ENCODE peak calls at places on chromosome 17, in ten cellular contexts. Q, D, A, E, N, Z, U, C, L and Y are unnamed samples.

GRCh38 chr17:67053438-67054000 is 9.2 kb downstream of the CACNG1 start:
- DNase-seq in Q (no peak), D (no peak), A (no peak), E (no peak), N (no peak), Z (no peak), U (no peak), C (no peak), L (no peak), Y (no peak)

GRCh38 chr17:45775148-45775547 is 9.0 kb upstream of the CRHR1 start:
- DNase-seq in Q (no peak), D (no peak), A (no peak), E (no peak), N (no peak), Z (no peak), U (no peak), C (no peak), L (no peak), Y (no peak)

GRCh38 chr17:70100983-70101382 is 26.0 kb downstream of the KCNJ16 start:
- DNase-seq in Q (no peak), D (no peak), A (no peak), E (no peak), N (peak; percentile 32), Z (no peak), U (no peak), C (no peak), L (no peak), Y (no peak)

GRCh38 chr17:74646231-74646630 is 22.7 kb upstream of the CD300E start:
- DNase-seq in Q (no peak), D (no peak), A (peak; percentile 19), E (no peak), N (no peak), Z (peak; percentile 10), U (no peak), C (no peak), L (peak; percentile 62), Y (no peak)

GRCh38 chr17:37292429-37293139 is 83.2 kb upstream of the C17orf78 start:
- DNase-seq in Q (no peak), D (no peak), A (no peak), E (no peak), N (peak; percentile 68), Z (peak; percentile 85), U (no peak), C (no peak), L (no peak), Y (no peak)

GRCh38 chr17:82888583-82889495 is 49.0 kb upstream of the ZNF750 start:
- DNase-seq in Q (no peak), D (peak; percentile 92), A (no peak), E (no peak), N (no peak), Z (no peak), U (no peak), C (no peak), L (no peak), Y (no peak)

GRCh38 chr17:48514483-48514876 is 16.3 kb downstream of the HOXB1 start:
- DNase-seq in Q (no peak), D (no peak), A (no peak), E (no peak), N (no peak), Z (no peak), U (no peak), C (no peak), L (no peak), Y (no peak)

GRCh38 chr17:29124135-29124930 is 55.9 kb downstream of the MYO18A start:
- DNase-seq in Q (no peak), D (peak; percentile 55), A (peak; percentile 68), E (no peak), N (peak; percentile 84), Z (peak; percentile 86), U (peak; percentile 52), C (peak; percentile 74), L (peak; percentile 89), Y (peak; percentile 29)

GRCh38 chr17:19713462-19713861 is 2.9 kb downstream of the SLC47A2 start:
- DNase-seq in Q (no peak), D (no peak), A (no peak), E (no peak), N (no peak), Z (no peak), U (no peak), C (no peak), L (peak; percentile 89), Y (no peak)

GRCh38 chr17:46943511-46944393 is 20.8 kb downstream of the GOSR2 start:
- DNase-seq in Q (no peak), D (no peak), A (no peak), E (no peak), N (peak; percentile 17), Z (peak; percentile 29), U (peak; percentile 18), C (no peak), L (peak; percentile 77), Y (no peak)

GRCh38 chr17:31226373-31226772 is 70.7 kb downstream of the OMG start:
- DNase-seq in Q (no peak), D (no peak), A (no peak), E (no peak), N (no peak), Z (no peak), U (no peak), C (no peak), L (no peak), Y (no peak)

GRCh38 chr17:60960398-60961065 is 282.9 kb downstream of the BCAS3 start:
- DNase-seq in Q (no peak), D (no peak), A (no peak), E (no peak), N (no peak), Z (no peak), U (no peak), C (no peak), L (no peak), Y (no peak)

GRCh38 chr17:82126479-82127314 is 28.7 kb upstream of the FASN start:
- DNase-seq in Q (peak; percentile 74), D (no peak), A (no peak), E (peak; percentile 21), N (no peak), Z (no peak), U (no peak), C (no peak), L (peak; percentile 45), Y (peak; percentile 76)

GRCh38 chr17:66637491-66637890 is 197.4 kb upstream of the CACNG5 start:
- DNase-seq in Q (no peak), D (no peak), A (peak; percentile 86), E (no peak), N (no peak), Z (no peak), U (no peak), C (no peak), L (no peak), Y (no peak)

GRCh38 chr17:72334205-72334604 is 213.4 kb downstream of the SOX9 start:
- DNase-seq in Q (no peak), D (no peak), A (peak; percentile 33), E (no peak), N (peak; percentile 46), Z (peak; percentile 44), U (no peak), C (no peak), L (no peak), Y (no peak)

GRCh38 chr17:39543669-39544068 is 64.1 kb downstream of the NEUROD2 start:
- DNase-seq in Q (no peak), D (no peak), A (no peak), E (no peak), N (no peak), Z (no peak), U (no peak), C (no peak), L (no peak), Y (no peak)

GRCh38 chr17:65231662-65232335 is 94.6 kb downstream of the RGS9 start:
- DNase-seq in Q (no peak), D (peak; percentile 37), A (peak; percentile 72), E (peak; percentile 45), N (peak; percentile 67), Z (peak; percentile 82), U (peak; percentile 16), C (peak; percentile 85), L (peak; percentile 85), Y (peak; percentile 15)

GRCh38 chr17:2081564-2081963 is 26.7 kb downstream of the HIC1 start:
- DNase-seq in Q (no peak), D (no peak), A (no peak), E (no peak), N (no peak), Z (peak; percentile 45), U (no peak), C (no peak), L (no peak), Y (no peak)
- H3K4me3 ChIP-seq in Q (no peak overlapping the region), D (no peak overlapping the region), A (no peak overlapping the region), E (no peak overlapping the region), N (no peak overlapping the region), Z (no peak overlapping the region), U (no peak overlapping the region), C (no peak overlapping the region), L (no peak overlapping the region), Y (no peak overlapping the region)

DNA sequence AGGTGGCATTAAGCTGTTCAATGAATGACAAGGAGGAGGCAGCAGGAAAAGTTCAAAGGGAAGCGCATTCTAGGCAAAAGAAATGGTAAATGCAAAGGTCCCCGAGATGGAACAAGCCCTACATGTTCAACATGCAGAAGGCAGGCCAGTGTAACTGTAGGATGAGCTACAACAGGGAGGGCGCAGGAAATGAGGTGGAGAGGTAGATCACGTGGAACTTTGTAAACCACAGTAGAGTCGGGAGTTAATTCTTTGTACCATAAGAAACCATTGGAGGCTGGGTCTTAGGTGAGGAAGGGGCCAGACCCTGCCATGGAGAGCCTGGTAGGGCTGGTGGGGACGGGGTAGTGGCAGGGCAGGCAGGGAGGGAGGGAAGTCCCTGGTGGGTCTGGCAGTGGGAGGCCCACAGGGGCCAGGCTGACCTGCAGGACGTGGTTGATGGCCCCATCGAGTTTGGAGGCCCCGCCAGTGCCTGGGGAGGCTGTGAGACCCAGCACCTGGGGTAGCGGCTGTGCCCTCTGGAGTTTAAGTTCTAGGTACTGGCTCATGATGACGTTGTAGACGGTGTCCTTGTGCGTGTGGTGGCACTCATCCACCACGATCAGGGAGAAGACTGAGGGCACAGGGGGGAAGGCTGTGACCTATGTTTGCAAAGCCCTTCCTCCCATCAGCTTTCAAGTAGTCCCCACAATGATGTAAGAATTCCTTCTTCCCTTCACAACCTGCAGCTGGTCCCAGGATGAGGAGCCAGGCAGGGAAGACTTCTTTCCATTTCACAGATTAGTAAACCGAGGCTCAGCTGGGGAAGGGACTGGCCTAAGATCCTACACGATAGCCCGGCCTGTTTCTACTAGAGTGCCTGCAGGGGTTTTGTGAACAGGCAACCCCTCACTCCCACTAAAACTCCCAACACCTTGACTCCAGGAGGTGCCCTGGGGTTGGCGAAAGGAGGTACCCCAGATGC is 1.9 kb downstream of the DHX58 start:
- DNase-seq in Q (no peak), D (no peak), A (no peak), E (no peak), N (no peak), Z (no peak), U (no peak), C (no peak), L (no peak), Y (no peak)
- H3K4me3 ChIP-seq in Q (no peak overlapping the region), D (no peak overlapping the region), A (no peak overlapping the region), E (no peak overlapping the region), N (no peak overlapping the region), Z (no peak overlapping the region), U (no peak overlapping the region), C (no peak overlapping the region), L (no peak overlapping the region), Y (no peak overlapping the region)

GRCh38 chr17:43758086-43758485 is 505 bp downstream of the SOST start:
- DNase-seq in Q (no peak), D (no peak), A (no peak), E (no peak), N (no peak), Z (no peak), U (no peak), C (no peak), L (no peak), Y (no peak)
- H3K4me3 ChIP-seq in Q (no peak overlapping the region), D (no peak overlapping the region), A (no peak overlapping the region), E (no peak overlapping the region), N (no peak overlapping the region), Z (no peak overlapping the region), U (no peak overlapping the region), C (no peak overlapping the region), L (no peak overlapping the region), Y (no peak overlapping the region)

GRCh38 chr17:77599699-77600098 is 358.8 kb upstream of the TNRC6C start:
- DNase-seq in Q (no peak), D (no peak), A (no peak), E (no peak), N (no peak), Z (no peak), U (no peak), C (no peak), L (no peak), Y (no peak)
- H3K4me3 ChIP-seq in Q (no peak overlapping the region), D (no peak overlapping the region), A (no peak overlapping the region), E (no peak overlapping the region), N (no peak overlapping the region), Z (no peak overlapping the region), U (no peak overlapping the region), C (no peak overlapping the region), L (no peak overlapping the region), Y (no peak overlapping the region)